ENCODE peak calls at places on chromosomes 3 and 15, in six cellular contexts. H is occipital lobe, R is GM12892, G is fibroblast of the conjunctiva, X is H1, T is pancreas. N is an unnamed sample.

GRCh38 chr3:65497846-65498245 is 540.9 kb downstream of the MAGI1 start:
- DNase-seq in H (peak), R (no peak), G (no peak), X (no peak), T (no peak), N (no peak)

GRCh38 chr15:27668471-27669220 is 430.5 kb downstream of the OCA2 start:
- DNase-seq in H (no peak), R (no peak), G (no peak), X (no peak), T (no peak), N (no peak)

GRCh38 chr15:92079047-92079446 is 225.5 kb downstream of the SLCO3A1 start:
- DNase-seq in H (no peak), R (no peak), G (no peak), X (peak), T (no peak), N (no peak)

GRCh38 chr3:44571024-44571423 is 13.7 kb upstream of the ZNF660 start:
- DNase-seq in H (no peak), R (no peak), G (no peak), X (no peak), T (no peak), N (no peak)

GRCh38 chr3:185959609-185960517 is 22.0 kb upstream of the TRA2B start:
- DNase-seq in H (no peak), R (no peak), G (peak), X (no peak), T (no peak), N (no peak)

GRCh38 chr15:38042707-38043445 is 108.4 kb downstream of the TMCO5A start:
- DNase-seq in H (no peak), R (no peak), G (no peak), X (no peak), T (no peak), N (no peak)

GRCh38 chr3:20574746-20575145 is 388.7 kb upstream of the SGO1 start:
- DNase-seq in H (no peak), R (no peak), G (no peak), X (no peak), T (no peak), N (no peak)

GRCh38 chr15:55132672-55133071 is 64.1 kb downstream of the RSL24D1 start:
- DNase-seq in H (no peak), R (no peak), G (no peak), X (no peak), T (no peak), N (no peak)

GRCh38 chr3:100171211-100171700 is 57.0 kb upstream of the FILIP1L start:
- DNase-seq in H (no peak), R (no peak), G (no peak), X (no peak), T (no peak), N (no peak)

GRCh38 chr3:120418866-120419490 is 31.8 kb downstream of the FSTL1 start:
- DNase-seq in H (peak), R (peak), G (peak), X (no peak), T (no peak), N (peak)

GRCh38 chr3:13378155-13378554 is 42.0 kb downstream of the NUP210 start:
- DNase-seq in H (no peak), R (no peak), G (no peak), X (no peak), T (no peak), N (no peak)

GRCh38 chr3:102165367-102165766 is 269.4 kb upstream of the ZPLD1 start:
- DNase-seq in H (no peak), R (no peak), G (no peak), X (no peak), T (no peak), N (no peak)

GRCh38 chr3:139355502-139355901 is 11.7 kb downstream of the MRPS22 start:
- DNase-seq in H (no peak), R (no peak), G (no peak), X (no peak), T (no peak), N (no peak)

GRCh38 chr15:51004103-51004536 is 90.6 kb downstream of the TNFAIP8L3 start:
- DNase-seq in H (no peak), R (no peak), G (no peak), X (no peak), T (no peak), N (no peak)

GRCh38 chr3:113231827-113232253 is 20.5 kb downstream of the BOC start:
- DNase-seq in H (no peak), R (no peak), G (no peak), X (no peak), T (no peak), N (no peak)

GRCh38 chr15:68631621-68632051 is 52.8 kb downstream of the CORO2B start:
- DNase-seq in H (no peak), R (no peak), G (no peak), X (no peak), T (no peak), N (no peak)

GRCh38 chr15:82849556-82850241 is 40.3 kb downstream of the WHAMM start:
- DNase-seq in H (no peak), R (no peak), G (peak), X (peak), T (peak), N (peak)

GRCh38 chr3:99625643-99626414 is 12.6 kb upstream of the COL8A1 start:
- DNase-seq in H (no peak), R (no peak), G (peak), X (no peak), T (no peak), N (no peak)

GRCh38 chr15:72554471-72555425 is 80.6 kb downstream of the ARIH1 start:
- DNase-seq in H (no peak), R (no peak), G (no peak), X (no peak), T (no peak), N (no peak)

GRCh38 chr3:4629095-4630007 is 136.2 kb downstream of the ITPR1 start:
- DNase-seq in H (no peak), R (no peak), G (no peak), X (no peak), T (no peak), N (no peak)

GRCh38 chr3:4994144-4994730 is 15.0 kb downstream of the BHLHE40 start:
- DNase-seq in H (no peak), R (no peak), G (no peak), X (no peak), T (no peak), N (no peak)

GRCh38 chr3:178588593-178588992 is 52.4 kb downstream of the KCNMB2 start:
- DNase-seq in H (no peak), R (no peak), G (no peak), X (no peak), T (no peak), N (no peak)

GRCh38 chr3:47594792-47595191 is 16.1 kb upstream of the CSPG5 start:
- DNase-seq in H (no peak), R (no peak), G (no peak), X (no peak), T (no peak), N (no peak)

GRCh38 chr15:73753250-73754130 is at the start of gene INSYN1:
- DNase-seq in H (no peak), R (no peak), G (no peak), X (peak), T (peak), N (no peak)

GRCh38 chr3:57397175-57398026 is 104.9 kb upstream of the ASB14 start:
- DNase-seq in H (no peak), R (peak), G (peak), X (peak), T (peak), N (peak)

GRCh38 chr3:16439163-16439847 is 74.2 kb downstream of the RFTN1 start:
- DNase-seq in H (peak), R (no peak), G (no peak), X (no peak), T (no peak), N (no peak)

GRCh38 chr15:74443100-74443909 is 9.5 kb upstream of the SEMA7A start:
- DNase-seq in H (no peak), R (no peak), G (no peak), X (no peak), T (no peak), N (no peak)

GRCh38 chr3:62109534-62109933 is 263.8 kb downstream of the FEZF2 start:
- DNase-seq in H (peak), R (no peak), G (peak), X (no peak), T (no peak), N (no peak)

GRCh38 chr3:45907769-45908705 is 21.7 kb downstream of the CCR9 start:
- DNase-seq in H (no peak), R (no peak), G (no peak), X (no peak), T (no peak), N (no peak)

GRCh38 chr15:84915011-84915958 is 30.8 kb downstream of the SLC28A1 start:
- DNase-seq in H (no peak), R (peak), G (peak), X (no peak), T (peak), N (no peak)

GRCh38 chr3:13891492-13892073 is 11.7 kb upstream of the WNT7A start:
- DNase-seq in H (no peak), R (no peak), G (no peak), X (peak), T (no peak), N (no peak)

GRCh38 chr15:74399511-74400312 is 32.3 kb upstream of the CYP11A1 start:
- DNase-seq in H (no peak), R (no peak), G (no peak), X (no peak), T (no peak), N (no peak)

GRCh38 chr15:37098468-37099320 is 1.7 kb downstream of the MEIS2 start:
- DNase-seq in H (no peak), R (peak), G (no peak), X (no peak), T (peak), N (no peak)

GRCh38 chr3:11134794-11135193 is 19.5 kb upstream of the HRH1 start:
- DNase-seq in H (no peak), R (no peak), G (no peak), X (no peak), T (no peak), N (no peak)

GRCh38 chr3:123124936-123125335 is 58.1 kb downstream of the PDIA5 start:
- DNase-seq in H (peak), R (no peak), G (no peak), X (no peak), T (no peak), N (no peak)

GRCh38 chr15:89494006-89494405 is 2.4 kb downstream of the RHCG start:
- DNase-seq in H (no peak), R (no peak), G (no peak), X (no peak), T (no peak), N (no peak)

GRCh38 chr15:64837502-64837901 is 4.2 kb upstream of the PLEKHO2 start:
- DNase-seq in H (no peak), R (no peak), G (no peak), X (no peak), T (no peak), N (no peak)

N was measured in iPS DF 6.9.